ENCODE peak calls at places on chromosomes 2 and 18, in five cellular contexts. V is cardiac fibroblast; W is NCI-H1092; L is RWPE2; I is activated naive CD4-positive, alpha-beta T cell. J is an unnamed sample.

GRCh38 chr2:65129276-65129612 is 662 bp downstream of the RAB1A start:
- DNase-seq in V (no peak), I (no peak), L (no peak), W (no peak), J (no peak)

GRCh38 chr2:165016772-165017411 is 61.6 kb upstream of the SLC38A11 start:
- DNase-seq in W (peak), V (peak), I (no peak), L (no peak), J (no peak)

GRCh38 chr18:54787098-54787497 is 41.2 kb upstream of the RAB27B start:
- DNase-seq in V (peak), W (no peak), L (no peak), I (no peak), J (no peak)

GRCh38 chr2:64914735-64915509 is 74.3 kb upstream of the SLC1A4 start:
- DNase-seq in L (no peak), W (no peak), I (no peak), V (peak), J (no peak)

GRCh38 chr2:42927334-42928160 is 135.2 kb upstream of the HAAO start:
- DNase-seq in L (no peak), V (no peak), I (no peak), W (no peak), J (no peak)

GRCh38 chr2:14524041-14524802 is 108.3 kb upstream of the LRATD1 start:
- DNase-seq in L (no peak), W (no peak), V (peak), I (no peak), J (no peak)

GRCh38 chr18:47595816-47596501 is 334.5 kb downstream of the SMAD2 start:
- DNase-seq in L (no peak), V (no peak), I (no peak), W (peak), J (no peak)

GRCh38 chr2:150625300-150625699 is 137.8 kb upstream of the RND3 start:
- DNase-seq in L (no peak), W (no peak), I (no peak), V (peak), J (no peak)

GRCh38 chr2:239344857-239345216 is 56.0 kb downstream of the HDAC4 start:
- DNase-seq in V (no peak), L (no peak), W (peak), I (no peak), J (no peak)

GRCh38 chr2:12555012-12555645 is 161.6 kb upstream of the TRIB2 start:
- DNase-seq in L (no peak), V (peak), I (no peak), W (no peak), J (no peak)

GRCh38 chr2:195834836-195835235 is 177.8 kb downstream of the SLC39A10 start:
- DNase-seq in L (no peak), V (no peak), I (no peak), W (no peak), J (no peak)

GRCh38 chr2:226057914-226058313 is 658.4 kb downstream of the NYAP2 start:
- DNase-seq in L (no peak), I (no peak), V (no peak), W (no peak), J (no peak)

GRCh38 chr2:210269148-210269547 is 43.9 kb upstream of the ACADL start:
- DNase-seq in L (no peak), V (no peak), I (no peak), W (no peak), J (no peak)

GRCh38 chr18:21243041-21243431 is 1.0 kb downstream of the GREB1L start:
- DNase-seq in V (peak), L (no peak), I (no peak), W (no peak), J (no peak)

GRCh38 chr2:220043155-220043992 is 415.9 kb downstream of the SLC4A3 start:
- DNase-seq in V (peak), I (no peak), W (no peak), L (no peak), J (no peak)

GRCh38 chr18:24368749-24369148 is 28.9 kb downstream of the OSBPL1A start:
- DNase-seq in W (no peak), L (no peak), I (no peak), V (peak), J (no peak)

GRCh38 chr2:55099878-55100820 is 49.9 kb upstream of the RTN4 start:
- DNase-seq in W (no peak), L (no peak), I (no peak), V (peak), J (no peak)

GRCh38 chr18:6022089-6022444 is 126.7 kb upstream of the TMEM200C start:
- DNase-seq in I (no peak), V (no peak), L (no peak), W (no peak), J (no peak)

GRCh38 chr2:69375494-69376353 is 11.3 kb downstream of the GFPT1 start:
- DNase-seq in W (no peak), L (no peak), V (peak), I (no peak), J (no peak)

J was measured in tibial nerve.